ENCODE peak calls at places on chromosomes 2 and 18, in eight cellular contexts. One of them, this sample, is unnamed.
A peak's percentile ranks its signal among the peaks of the same experiment; 100 is the strongest.

GRCh38 chr2:209663149-209663548 is 108.5 kb upstream of the UNC80 start:
- DNase-seq in NT2/D1: no peak
- DNase-seq in fibroblast of the aortic adventitia: peak; percentile 13
- DNase-seq in IMR-90: peak; percentile 0
- DNase-seq in H7: no peak
- DNase-seq in kidney epithelial cell: peak; percentile 12
- DNase-seq in Caco-2: no peak
- DNase-seq in GM23248: peak; percentile 71
- DNase-seq in this sample: peak; percentile 25

GRCh38 chr2:109293663-109294062 is 164.7 kb downstream of the SH3RF3 start:
- DNase-seq in fibroblast of the aortic adventitia: no peak
- DNase-seq in Caco-2: no peak
- DNase-seq in kidney epithelial cell: no peak
- DNase-seq in GM23248: no peak
- DNase-seq in IMR-90: no peak
- DNase-seq in H7: no peak
- DNase-seq in NT2/D1: no peak
- DNase-seq in this sample: no peak

GRCh38 chr2:235055891-235056516 is 104.2 kb downstream of the SH3BP4 start:
- DNase-seq in H7: peak; percentile 90
- DNase-seq in fibroblast of the aortic adventitia: peak; percentile 27
- DNase-seq in GM23248: peak; percentile 38
- DNase-seq in NT2/D1: no peak
- DNase-seq in Caco-2: peak; percentile 56
- DNase-seq in IMR-90: no peak
- DNase-seq in kidney epithelial cell: no peak
- DNase-seq in this sample: peak; percentile 55

GRCh38 chr2:55268288-55268906 is 634 bp downstream of the MTIF2 start:
- DNase-seq in NT2/D1: no peak
- DNase-seq in fibroblast of the aortic adventitia: no peak
- DNase-seq in kidney epithelial cell: no peak
- DNase-seq in IMR-90: no peak
- DNase-seq in GM23248: no peak
- DNase-seq in H7: no peak
- DNase-seq in Caco-2: no peak
- DNase-seq in this sample: no peak

GRCh38 chr2:38509322-38509946 is 93.3 kb downstream of the HNRNPLL start:
- DNase-seq in kidney epithelial cell: peak; percentile 32
- DNase-seq in fibroblast of the aortic adventitia: peak; percentile 87
- DNase-seq in GM23248: peak; percentile 82
- DNase-seq in NT2/D1: no peak
- DNase-seq in IMR-90: peak; percentile 82
- DNase-seq in H7: no peak
- DNase-seq in Caco-2: no peak
- DNase-seq in this sample: peak; percentile 73

GRCh38 chr2:10097352-10098148 is 17.3 kb upstream of the CYS1 start:
- DNase-seq in kidney epithelial cell: no peak
- DNase-seq in IMR-90: peak; percentile 43
- DNase-seq in Caco-2: peak; percentile 78
- DNase-seq in fibroblast of the aortic adventitia: peak; percentile 61
- DNase-seq in GM23248: peak; percentile 87
- DNase-seq in NT2/D1: peak; percentile 69
- DNase-seq in H7: peak; percentile 95
- DNase-seq in this sample: peak; percentile 57

GRCh38 chr2:133439281-133439920 is 128.9 kb downstream of the NCKAP5 start:
- DNase-seq in GM23248: no peak
- DNase-seq in kidney epithelial cell: no peak
- DNase-seq in Caco-2: no peak
- DNase-seq in IMR-90: no peak
- DNase-seq in NT2/D1: no peak
- DNase-seq in H7: no peak
- DNase-seq in fibroblast of the aortic adventitia: no peak
- DNase-seq in this sample: no peak

GRCh38 chr2:102025016-102025491 is 33.3 kb downstream of the IL1R2 start:
- DNase-seq in GM23248: peak; percentile 82
- DNase-seq in H7: no peak
- DNase-seq in NT2/D1: no peak
- DNase-seq in fibroblast of the aortic adventitia: peak; percentile 93
- DNase-seq in Caco-2: no peak
- DNase-seq in kidney epithelial cell: no peak
- DNase-seq in IMR-90: peak; percentile 49
- DNase-seq in this sample: peak; percentile 74

GRCh38 chr2:108935231-108935863 is 53.7 kb downstream of the EDAR start:
- DNase-seq in H7: peak; percentile 74
- DNase-seq in IMR-90: no peak
- DNase-seq in fibroblast of the aortic adventitia: no peak
- DNase-seq in NT2/D1: peak; percentile 74
- DNase-seq in GM23248: no peak
- DNase-seq in Caco-2: no peak
- DNase-seq in kidney epithelial cell: no peak
- DNase-seq in this sample: no peak

GRCh38 chr2:135820003-135820618 is 16.9 kb downstream of the LCT start:
- DNase-seq in Caco-2: no peak
- DNase-seq in H7: no peak
- DNase-seq in GM23248: peak; percentile 63
- DNase-seq in fibroblast of the aortic adventitia: no peak
- DNase-seq in NT2/D1: no peak
- DNase-seq in kidney epithelial cell: no peak
- DNase-seq in IMR-90: peak; percentile 72
- DNase-seq in this sample: no peak

GRCh38 chr2:50674876-50675275 is 357.1 kb downstream of the NRXN1 start:
- DNase-seq in H7: no peak
- DNase-seq in GM23248: no peak
- DNase-seq in IMR-90: no peak
- DNase-seq in fibroblast of the aortic adventitia: no peak
- DNase-seq in kidney epithelial cell: no peak
- DNase-seq in Caco-2: no peak
- DNase-seq in NT2/D1: no peak
- DNase-seq in this sample: no peak

GRCh38 chr2:121334581-121335293 is 49.7 kb upstream of the TFCP2L1 start:
- DNase-seq in Caco-2: peak; percentile 74
- DNase-seq in NT2/D1: no peak
- DNase-seq in IMR-90: no peak
- DNase-seq in kidney epithelial cell: no peak
- DNase-seq in GM23248: no peak
- DNase-seq in fibroblast of the aortic adventitia: no peak
- DNase-seq in H7: peak; percentile 76
- DNase-seq in this sample: no peak

GRCh38 chr2:121333231-121333630 is 48.2 kb upstream of the TFCP2L1 start:
- DNase-seq in GM23248: no peak
- DNase-seq in kidney epithelial cell: no peak
- DNase-seq in NT2/D1: no peak
- DNase-seq in IMR-90: no peak
- DNase-seq in fibroblast of the aortic adventitia: no peak
- DNase-seq in H7: no peak
- DNase-seq in Caco-2: no peak
- DNase-seq in this sample: no peak

GRCh38 chr2:121335294-121336290 is 50.6 kb upstream of the TFCP2L1 start:
- DNase-seq in Caco-2: no peak
- DNase-seq in IMR-90: no peak
- DNase-seq in H7: no peak
- DNase-seq in kidney epithelial cell: no peak
- DNase-seq in fibroblast of the aortic adventitia: no peak
- DNase-seq in NT2/D1: no peak
- DNase-seq in GM23248: no peak
- DNase-seq in this sample: no peak

GRCh38 chr2:121336528-121337294 is 51.7 kb upstream of the TFCP2L1 start:
- DNase-seq in kidney epithelial cell: no peak
- DNase-seq in NT2/D1: no peak
- DNase-seq in H7: no peak
- DNase-seq in Caco-2: no peak
- DNase-seq in fibroblast of the aortic adventitia: no peak
- DNase-seq in IMR-90: no peak
- DNase-seq in GM23248: no peak
- DNase-seq in this sample: no peak

GRCh38 chr2:121333834-121334558 is 49.0 kb upstream of the TFCP2L1 start:
- DNase-seq in Caco-2: no peak
- DNase-seq in kidney epithelial cell: no peak
- DNase-seq in fibroblast of the aortic adventitia: no peak
- DNase-seq in H7: no peak
- DNase-seq in NT2/D1: no peak
- DNase-seq in GM23248: no peak
- DNase-seq in IMR-90: no peak
- DNase-seq in this sample: no peak
- H3K4me3 ChIP-seq in Caco-2: no peak overlapping the region
- H3K4me3 ChIP-seq in kidney epithelial cell: no peak overlapping the region
- H3K4me3 ChIP-seq in fibroblast of the aortic adventitia: no peak overlapping the region
- H3K4me3 ChIP-seq in H7: no peak overlapping the region
- H3K4me3 ChIP-seq in NT2/D1: no peak overlapping the region
- H3K4me3 ChIP-seq in GM23248: no peak overlapping the region
- H3K4me3 ChIP-seq in IMR-90: no peak overlapping the region
- H3K4me3 ChIP-seq in this sample: no peak overlapping the region

DNA sequence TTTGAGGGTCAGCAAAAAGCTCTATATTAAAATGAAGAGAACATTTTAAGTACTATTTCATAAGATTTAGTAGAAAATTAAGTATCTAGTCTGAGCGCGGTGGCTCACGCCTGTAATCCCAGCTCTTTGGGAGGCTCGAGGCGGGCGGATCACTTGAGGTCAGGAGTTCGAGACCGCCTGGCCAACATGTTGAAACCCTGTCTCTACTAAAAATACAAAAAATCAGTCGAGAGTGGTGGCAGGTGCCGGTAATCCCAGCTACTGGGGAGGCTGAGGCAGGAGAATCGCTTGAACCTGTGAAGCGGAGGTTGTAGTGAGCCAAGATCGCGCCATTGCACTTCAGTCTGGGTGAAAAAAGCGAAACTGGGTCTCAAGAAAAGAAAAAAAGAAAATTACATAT is 1.6 kb downstream of the USP14 start:
- DNase-seq in GM23248: no peak
- DNase-seq in Caco-2: no peak
- DNase-seq in H7: no peak
- DNase-seq in NT2/D1: no peak
- DNase-seq in fibroblast of the aortic adventitia: no peak
- DNase-seq in kidney epithelial cell: no peak
- DNase-seq in IMR-90: no peak
- DNase-seq in this sample: no peak
- H3K4me3 ChIP-seq in GM23248: peak overlapping the region; percentile 79
- H3K4me3 ChIP-seq in Caco-2: peak overlapping the region; percentile 78
- H3K4me3 ChIP-seq in H7: no peak overlapping the region
- H3K4me3 ChIP-seq in NT2/D1: no peak overlapping the region
- H3K4me3 ChIP-seq in fibroblast of the aortic adventitia: peak overlapping the region; percentile 92
- H3K4me3 ChIP-seq in kidney epithelial cell: no peak overlapping the region
- H3K4me3 ChIP-seq in IMR-90: no peak overlapping the region
- H3K4me3 ChIP-seq in this sample: peak overlapping the region; percentile 77

DNA sequence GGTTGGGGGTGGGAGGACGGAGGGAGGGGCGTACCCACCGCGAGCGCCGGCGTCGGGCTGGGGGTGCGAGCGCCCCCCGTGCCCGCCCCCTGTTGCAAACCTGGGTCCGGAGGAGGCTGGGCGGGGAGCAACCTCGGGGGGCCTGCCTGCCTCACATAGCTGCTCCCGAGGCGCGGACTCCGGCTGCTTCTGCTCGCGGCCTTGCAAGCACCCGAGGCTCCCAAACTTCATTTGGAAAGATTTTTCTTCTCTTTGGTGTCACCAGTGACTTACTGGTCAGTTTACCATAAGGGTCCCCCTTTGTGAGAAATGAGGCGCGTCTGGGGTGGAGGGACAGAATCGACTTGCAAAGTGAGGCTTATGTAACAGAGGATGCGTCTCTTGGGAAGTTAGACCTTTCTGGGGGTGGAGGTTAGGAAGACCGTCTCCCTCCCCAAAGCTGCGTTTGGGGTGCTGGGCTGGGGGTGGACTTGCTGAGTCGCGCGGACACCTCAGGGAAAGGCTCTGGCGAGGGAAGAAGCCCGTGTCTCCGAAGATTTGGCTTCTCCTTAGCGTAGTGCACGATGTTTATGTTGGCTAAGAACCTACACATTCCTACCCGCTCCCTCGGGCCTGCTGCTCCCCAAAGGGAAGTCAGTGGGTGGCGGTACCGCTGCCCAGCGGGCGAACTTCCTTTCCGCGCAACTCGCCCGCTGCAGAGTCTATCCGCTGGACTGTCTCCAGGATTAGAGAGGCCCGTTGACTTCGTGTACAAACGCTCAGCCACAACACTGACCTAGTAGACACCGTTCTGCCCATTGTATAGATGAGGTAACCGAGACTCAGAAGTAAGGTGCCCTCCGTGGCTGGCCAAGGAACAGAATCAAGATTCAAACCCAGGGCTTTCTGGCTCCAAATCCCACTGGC is 575 bp downstream of the TMEM37 start:
- DNase-seq in IMR-90: peak; percentile 9
- DNase-seq in fibroblast of the aortic adventitia: peak; percentile 28
- DNase-seq in kidney epithelial cell: no peak
- DNase-seq in Caco-2: no peak
- DNase-seq in H7: peak; percentile 60
- DNase-seq in GM23248: peak; percentile 57
- DNase-seq in NT2/D1: no peak
- DNase-seq in this sample: peak; percentile 60
- H3K4me3 ChIP-seq in IMR-90: peak overlapping the region; percentile 6
- H3K4me3 ChIP-seq in fibroblast of the aortic adventitia: peak overlapping the region; percentile 42
- H3K4me3 ChIP-seq in kidney epithelial cell: peak overlapping the region; percentile 48
- H3K4me3 ChIP-seq in Caco-2: peak overlapping the region; percentile 63
- H3K4me3 ChIP-seq in H7: peak overlapping the region; percentile 71
- H3K4me3 ChIP-seq in GM23248: peak overlapping the region; percentile 48
- H3K4me3 ChIP-seq in NT2/D1: peak overlapping the region; percentile 38
- H3K4me3 ChIP-seq in this sample: peak overlapping the region; percentile 60

GRCh38 chr18:9925369-9925768 is 11.6 kb downstream of the VAPA start:
- DNase-seq in kidney epithelial cell: no peak
- DNase-seq in fibroblast of the aortic adventitia: peak; percentile 51
- DNase-seq in Caco-2: no peak
- DNase-seq in H7: no peak
- DNase-seq in IMR-90: peak; percentile 70
- DNase-seq in NT2/D1: no peak
- DNase-seq in GM23248: peak; percentile 54
- DNase-seq in this sample: peak; percentile 61

GRCh38 chr18:9927392-9928063 is 13.7 kb downstream of the VAPA start:
- DNase-seq in kidney epithelial cell: no peak
- DNase-seq in GM23248: no peak
- DNase-seq in Caco-2: no peak
- DNase-seq in NT2/D1: no peak
- DNase-seq in IMR-90: no peak
- DNase-seq in H7: no peak
- DNase-seq in fibroblast of the aortic adventitia: no peak
- DNase-seq in this sample: no peak

GRCh38 chr18:9925795-9926194 is 12.0 kb downstream of the VAPA start:
- DNase-seq in NT2/D1: no peak
- DNase-seq in fibroblast of the aortic adventitia: no peak
- DNase-seq in IMR-90: no peak
- DNase-seq in kidney epithelial cell: no peak
- DNase-seq in H7: no peak
- DNase-seq in GM23248: no peak
- DNase-seq in Caco-2: no peak
- DNase-seq in this sample: no peak

GRCh38 chr18:9926223-9926894 is 12.5 kb downstream of the VAPA start:
- DNase-seq in IMR-90: no peak
- DNase-seq in GM23248: no peak
- DNase-seq in NT2/D1: no peak
- DNase-seq in kidney epithelial cell: no peak
- DNase-seq in Caco-2: no peak
- DNase-seq in fibroblast of the aortic adventitia: no peak
- DNase-seq in H7: no peak
- DNase-seq in this sample: no peak

DNA sequence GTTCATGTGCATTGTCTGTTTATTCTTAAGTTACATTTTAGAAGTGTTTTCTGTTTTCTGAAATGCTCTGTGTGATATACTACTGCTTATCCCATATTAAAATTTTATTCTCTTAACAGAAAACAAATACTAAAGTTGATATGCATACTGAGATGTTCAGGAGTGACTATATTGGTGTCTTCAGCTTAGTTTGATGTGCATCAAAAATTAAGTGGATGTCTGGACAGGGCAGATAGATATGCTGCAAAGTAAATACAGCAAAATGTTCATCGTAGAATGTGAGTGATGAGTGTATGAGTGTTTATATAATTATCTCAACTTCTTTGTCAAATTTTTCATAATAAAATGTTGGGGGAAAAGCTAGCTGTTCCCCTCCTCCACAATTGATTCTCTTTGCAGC is 13.2 kb downstream of the VAPA start:
- DNase-seq in Caco-2: no peak
- DNase-seq in fibroblast of the aortic adventitia: no peak
- DNase-seq in H7: no peak
- DNase-seq in GM23248: no peak
- DNase-seq in IMR-90: no peak
- DNase-seq in NT2/D1: no peak
- DNase-seq in kidney epithelial cell: no peak
- DNase-seq in this sample: no peak
- H3K4me3 ChIP-seq in Caco-2: no peak overlapping the region
- H3K4me3 ChIP-seq in fibroblast of the aortic adventitia: no peak overlapping the region
- H3K4me3 ChIP-seq in H7: no peak overlapping the region
- H3K4me3 ChIP-seq in GM23248: no peak overlapping the region
- H3K4me3 ChIP-seq in IMR-90: no peak overlapping the region
- H3K4me3 ChIP-seq in NT2/D1: no peak overlapping the region
- H3K4me3 ChIP-seq in kidney epithelial cell: no peak overlapping the region
- H3K4me3 ChIP-seq in this sample: no peak overlapping the region